ENCODE peak calls at places on chromosomes 11 and 22, in eight cellular contexts. One of them, this sample, is unnamed.

GRCh38 chr11:117875397-117876048 is 935 bp downstream of the FXYD6 start:
- DNase-seq in fibroblast of gingiva: no peak
- DNase-seq in activated CD4-positive, alpha-beta T cell treated with anti-CD3 and anti-CD28 coated beads for 48 hours: peak
- DNase-seq in fibroblast of lung: no peak
- DNase-seq in cardiac muscle cell: no peak
- DNase-seq in AG04449: no peak
- DNase-seq in HEK293T: no peak
- DNase-seq in WERI-Rb-1: peak
- DNase-seq in this sample: no peak

GRCh38 chr11:124763156-124763947 is 1.3 kb upstream of the ESAM start:
- DNase-seq in fibroblast of gingiva: peak
- DNase-seq in AG04449: no peak
- DNase-seq in activated CD4-positive, alpha-beta T cell treated with anti-CD3 and anti-CD28 coated beads for 48 hours: peak
- DNase-seq in HEK293T: peak
- DNase-seq in WERI-Rb-1: peak
- DNase-seq in fibroblast of lung: peak
- DNase-seq in cardiac muscle cell: peak
- DNase-seq in this sample: peak

GRCh38 chr11:133992121-133992520 is 35.4 kb upstream of the IGSF9B start:
- DNase-seq in HEK293T: no peak
- DNase-seq in fibroblast of lung: no peak
- DNase-seq in fibroblast of gingiva: no peak
- DNase-seq in WERI-Rb-1: no peak
- DNase-seq in AG04449: no peak
- DNase-seq in activated CD4-positive, alpha-beta T cell treated with anti-CD3 and anti-CD28 coated beads for 48 hours: no peak
- DNase-seq in cardiac muscle cell: no peak
- DNase-seq in this sample: no peak

GRCh38 chr11:120324932-120325810 is at the start of gene TLCD5:
- DNase-seq in WERI-Rb-1: peak
- DNase-seq in HEK293T: peak
- DNase-seq in activated CD4-positive, alpha-beta T cell treated with anti-CD3 and anti-CD28 coated beads for 48 hours: peak
- DNase-seq in AG04449: no peak
- DNase-seq in fibroblast of gingiva: peak
- DNase-seq in fibroblast of lung: peak
- DNase-seq in cardiac muscle cell: peak
- DNase-seq in this sample: peak

GRCh38 chr22:20948450-20948849 is 18.6 kb upstream of the AIFM3 start:
- DNase-seq in activated CD4-positive, alpha-beta T cell treated with anti-CD3 and anti-CD28 coated beads for 48 hours: no peak
- DNase-seq in AG04449: no peak
- DNase-seq in WERI-Rb-1: no peak
- DNase-seq in cardiac muscle cell: no peak
- DNase-seq in HEK293T: no peak
- DNase-seq in fibroblast of gingiva: no peak
- DNase-seq in fibroblast of lung: no peak
- DNase-seq in this sample: no peak

GRCh38 chr11:12215192-12215591 is 104.8 kb downstream of the MICAL2 start:
- DNase-seq in activated CD4-positive, alpha-beta T cell treated with anti-CD3 and anti-CD28 coated beads for 48 hours: no peak
- DNase-seq in WERI-Rb-1: no peak
- DNase-seq in HEK293T: no peak
- DNase-seq in cardiac muscle cell: no peak
- DNase-seq in fibroblast of lung: no peak
- DNase-seq in fibroblast of gingiva: no peak
- DNase-seq in AG04449: no peak
- DNase-seq in this sample: no peak

GRCh38 chr22:38346506-38346905 is 29.3 kb upstream of the CSNK1E start:
- DNase-seq in fibroblast of gingiva: no peak
- DNase-seq in WERI-Rb-1: no peak
- DNase-seq in AG04449: no peak
- DNase-seq in activated CD4-positive, alpha-beta T cell treated with anti-CD3 and anti-CD28 coated beads for 48 hours: no peak
- DNase-seq in fibroblast of lung: no peak
- DNase-seq in cardiac muscle cell: no peak
- DNase-seq in HEK293T: no peak
- DNase-seq in this sample: no peak

GRCh38 chr11:61635787-61636186 is 44.4 kb upstream of the DAGLA start:
- DNase-seq in HEK293T: no peak
- DNase-seq in fibroblast of gingiva: no peak
- DNase-seq in cardiac muscle cell: no peak
- DNase-seq in activated CD4-positive, alpha-beta T cell treated with anti-CD3 and anti-CD28 coated beads for 48 hours: no peak
- DNase-seq in AG04449: no peak
- DNase-seq in WERI-Rb-1: peak
- DNase-seq in fibroblast of lung: no peak
- DNase-seq in this sample: no peak

GRCh38 chr22:20550851-20551744 is 43.7 kb downstream of the MED15 start:
- DNase-seq in fibroblast of lung: peak
- DNase-seq in AG04449: no peak
- DNase-seq in cardiac muscle cell: peak
- DNase-seq in activated CD4-positive, alpha-beta T cell treated with anti-CD3 and anti-CD28 coated beads for 48 hours: peak
- DNase-seq in WERI-Rb-1: no peak
- DNase-seq in HEK293T: no peak
- DNase-seq in fibroblast of gingiva: peak
- DNase-seq in this sample: peak

GRCh38 chr11:26862801-26863200 is 131.1 kb upstream of the FIBIN start:
- DNase-seq in fibroblast of gingiva: peak
- DNase-seq in cardiac muscle cell: no peak
- DNase-seq in fibroblast of lung: peak
- DNase-seq in WERI-Rb-1: no peak
- DNase-seq in AG04449: no peak
- DNase-seq in HEK293T: no peak
- DNase-seq in activated CD4-positive, alpha-beta T cell treated with anti-CD3 and anti-CD28 coated beads for 48 hours: no peak
- DNase-seq in this sample: no peak

This sample was measured in choroid plexus epithelial cell.